ENCODE peak calls at places on chromosomes 4 and X, in nine cellular contexts. One of them, this sample, is unnamed.

GRCh38 chr4:150828159-150828558 is 186.9 kb downstream of the LRBA start:
- DNase-seq in CD8-positive, alpha-beta memory T cell: peak
- DNase-seq in psoas muscle: no peak
- DNase-seq in coronary artery: no peak
- DNase-seq in T-helper 1 cell: peak
- DNase-seq in tibial artery: no peak
- DNase-seq in choroid plexus epithelial cell: no peak
- DNase-seq in posterior cingulate gyrus: no peak
- DNase-seq in germinal center: peak
- DNase-seq in this sample: peak

GRCh38 chrX:94576367-94577004 is 902.5 kb downstream of the FAM133A start:
- DNase-seq in T-helper 1 cell: no peak
- DNase-seq in posterior cingulate gyrus: no peak
- DNase-seq in tibial artery: no peak
- DNase-seq in CD8-positive, alpha-beta memory T cell: no peak
- DNase-seq in germinal center: no peak
- DNase-seq in coronary artery: no peak
- DNase-seq in choroid plexus epithelial cell: no peak
- DNase-seq in psoas muscle: no peak
- DNase-seq in this sample: no peak

GRCh38 chrX:88982183-88982582 is 235.2 kb downstream of the CPXCR1 start:
- DNase-seq in choroid plexus epithelial cell: no peak
- DNase-seq in psoas muscle: no peak
- DNase-seq in tibial artery: no peak
- DNase-seq in T-helper 1 cell: no peak
- DNase-seq in germinal center: no peak
- DNase-seq in posterior cingulate gyrus: no peak
- DNase-seq in CD8-positive, alpha-beta memory T cell: no peak
- DNase-seq in coronary artery: no peak
- DNase-seq in this sample: no peak

GRCh38 chr4:174454815-174455473 is 67.3 kb downstream of the HPGD start:
- DNase-seq in coronary artery: no peak
- DNase-seq in psoas muscle: no peak
- DNase-seq in tibial artery: no peak
- DNase-seq in posterior cingulate gyrus: no peak
- DNase-seq in germinal center: no peak
- DNase-seq in choroid plexus epithelial cell: no peak
- DNase-seq in CD8-positive, alpha-beta memory T cell: no peak
- DNase-seq in T-helper 1 cell: no peak
- DNase-seq in this sample: no peak

GRCh38 chrX:49840679-49841078 is 11.6 kb downstream of the PAGE4 start:
- DNase-seq in coronary artery: no peak
- DNase-seq in T-helper 1 cell: no peak
- DNase-seq in CD8-positive, alpha-beta memory T cell: peak
- DNase-seq in germinal center: peak
- DNase-seq in choroid plexus epithelial cell: peak
- DNase-seq in tibial artery: no peak
- DNase-seq in psoas muscle: peak
- DNase-seq in posterior cingulate gyrus: peak
- DNase-seq in this sample: peak

GRCh38 chr4:25953740-25954139 is 39.7 kb downstream of the SMIM20 start:
- DNase-seq in CD8-positive, alpha-beta memory T cell: no peak
- DNase-seq in coronary artery: no peak
- DNase-seq in T-helper 1 cell: no peak
- DNase-seq in choroid plexus epithelial cell: peak
- DNase-seq in psoas muscle: peak
- DNase-seq in tibial artery: no peak
- DNase-seq in posterior cingulate gyrus: no peak
- DNase-seq in germinal center: no peak
- DNase-seq in this sample: no peak

GRCh38 chr4:84529169-84529751 is 30.2 kb upstream of the NKX6-1 start:
- DNase-seq in psoas muscle: no peak
- DNase-seq in T-helper 1 cell: no peak
- DNase-seq in germinal center: peak
- DNase-seq in coronary artery: no peak
- DNase-seq in choroid plexus epithelial cell: peak
- DNase-seq in tibial artery: no peak
- DNase-seq in posterior cingulate gyrus: no peak
- DNase-seq in CD8-positive, alpha-beta memory T cell: no peak
- DNase-seq in this sample: no peak

GRCh38 chrX:20664774-20665173 is 398.1 kb upstream of the RPS6KA3 start:
- DNase-seq in psoas muscle: no peak
- DNase-seq in CD8-positive, alpha-beta memory T cell: no peak
- DNase-seq in coronary artery: no peak
- DNase-seq in choroid plexus epithelial cell: no peak
- DNase-seq in posterior cingulate gyrus: no peak
- DNase-seq in T-helper 1 cell: no peak
- DNase-seq in germinal center: no peak
- DNase-seq in tibial artery: no peak
- DNase-seq in this sample: no peak

GRCh38 chr4:122764808-122765189 is 32.3 kb downstream of the BBS12 start:
- DNase-seq in posterior cingulate gyrus: no peak
- DNase-seq in choroid plexus epithelial cell: peak
- DNase-seq in tibial artery: no peak
- DNase-seq in CD8-positive, alpha-beta memory T cell: no peak
- DNase-seq in germinal center: no peak
- DNase-seq in coronary artery: no peak
- DNase-seq in psoas muscle: no peak
- DNase-seq in T-helper 1 cell: no peak
- DNase-seq in this sample: no peak

GRCh38 chr4:25500626-25501318 is 123.7 kb downstream of the ANAPC4 start:
- DNase-seq in posterior cingulate gyrus: no peak
- DNase-seq in choroid plexus epithelial cell: no peak
- DNase-seq in psoas muscle: no peak
- DNase-seq in T-helper 1 cell: no peak
- DNase-seq in germinal center: no peak
- DNase-seq in coronary artery: no peak
- DNase-seq in CD8-positive, alpha-beta memory T cell: no peak
- DNase-seq in tibial artery: no peak
- DNase-seq in this sample: no peak